ENCODE peak calls at places on chromosomes 11 and 22, in nine cellular contexts. V is stimulated activated CD4-positive, alpha-beta T cell treated with anti-CD3 and anti-CD28 coated beads, Interleukin-4, amount 100 ng/mL, for 48 hours; W is fibroblast of mammary gland; P is nephron progenitor cell; H is heart right ventricle; C is GM03348; T is NCI-H1436; Q is endothelial cell; S is mucosa of gallbladder. A is an unnamed sample.

GRCh38 chr22:50739279-50739691 is 1.3 kb downstream of the ACR start:
- DNase-seq in V (no peak), W (no peak), P (no peak), H (no peak), C (no peak), T (no peak), Q (peak), S (no peak), A (no peak)

GRCh38 chr11:46628961-46629360 is 11.6 kb downstream of the ATG13 start:
- DNase-seq in V (no peak), W (no peak), P (no peak), H (no peak), C (no peak), T (no peak), Q (no peak), S (no peak), A (no peak)

GRCh38 chr11:123020968-123021367 is 39.3 kb upstream of the BSX start:
- DNase-seq in V (peak), W (peak), P (peak), H (no peak), C (peak), T (peak), Q (peak), S (no peak), A (no peak)

GRCh38 chr22:39898997-39899396 is 1.9 kb upstream of the GRAP2 start:
- DNase-seq in V (no peak), W (no peak), P (no peak), H (no peak), C (no peak), T (no peak), Q (no peak), S (no peak), A (no peak)

GRCh38 chr11:71201231-71201630 is 51.1 kb downstream of the SHANK2 start:
- DNase-seq in V (no peak), W (no peak), P (no peak), H (no peak), C (no peak), T (no peak), Q (no peak), S (no peak), A (no peak)

GRCh38 chr11:58832246-58832645 is 12.3 kb downstream of the GLYATL2 start:
- DNase-seq in V (no peak), W (peak), P (no peak), H (no peak), C (no peak), T (no peak), Q (no peak), S (no peak), A (no peak)

GRCh38 chr11:34052608-34053160 is 1.2 kb downstream of the CAPRIN1 start:
- DNase-seq in V (peak), W (no peak), P (peak), H (no peak), C (no peak), T (no peak), Q (peak), S (peak), A (no peak)

GRCh38 chr11:106304274-106304673 is 226.8 kb downstream of the AASDHPPT start:
- DNase-seq in V (no peak), W (peak), P (no peak), H (no peak), C (peak), T (no peak), Q (no peak), S (no peak), A (peak)

GRCh38 chr11:114243461-114244372 is 52.5 kb upstream of the NNMT start:
- DNase-seq in V (no peak), W (no peak), P (no peak), H (no peak), C (no peak), T (no peak), Q (no peak), S (no peak), A (no peak)

GRCh38 chr11:1290052-1291040 is 19.1 kb downstream of the TOLLIP start:
- DNase-seq in V (no peak), W (no peak), P (no peak), H (no peak), C (no peak), T (no peak), Q (no peak), S (no peak), A (no peak)

A was measured in GM04503.